ENCODE peak calls at places on chromosome 13, in seven cellular contexts. O is frontal cortex; L is thoracic aorta; Z is mucosa of gallbladder; W is activated naive CD4-positive, alpha-beta T cell treated with anti-CD3 and anti-CD28 coated beads for 36 hours; U is iris pigment epithelial cell; K is stimulated activated CD4-positive, alpha-beta T cell treated with anti-CD3 and anti-CD28 coated beads, Interleukin-2, amount 100 ng/mL, for 48 hours. F is an unnamed sample.

GRCh38 chr13:66492479-66492878 is 737.7 kb downstream of the PCDH9 start:
- DNase-seq in O (no peak), L (no peak), Z (no peak), W (no peak), U (no peak), K (no peak), F (peak)

GRCh38 chr13:39036212-39036611 is 1.7 kb downstream of the PROSER1 start:
- DNase-seq in O (no peak), L (no peak), Z (no peak), W (peak), U (peak), K (no peak), F (peak)

GRCh38 chr13:112325941-112326645 is 50.1 kb upstream of the SPACA7 start:
- DNase-seq in O (no peak), L (no peak), Z (no peak), W (no peak), U (no peak), K (no peak), F (no peak)

GRCh38 chr13:77584111-77584510 is 48.6 kb downstream of the SCEL start:
- DNase-seq in O (no peak), L (no peak), Z (no peak), W (no peak), U (peak), K (no peak), F (no peak)

GRCh38 chr13:97364031-97364430 is 69.9 kb upstream of the RAP2A start:
- DNase-seq in O (no peak), L (no peak), Z (no peak), W (no peak), U (no peak), K (no peak), F (no peak)

GRCh38 chr13:80862466-80862865 is 521.5 kb upstream of the SPRY2 start:
- DNase-seq in O (no peak), L (no peak), Z (no peak), W (no peak), U (no peak), K (no peak), F (no peak)

GRCh38 chr13:32905864-32906180 is 110.4 kb upstream of the KL start:
- DNase-seq in O (no peak), L (no peak), Z (peak), W (no peak), U (peak), K (no peak), F (no peak)

GRCh38 chr13:99179460-99179859 is 21.2 kb upstream of the UBAC2 start:
- DNase-seq in O (no peak), L (no peak), Z (no peak), W (no peak), U (no peak), K (no peak), F (no peak)

GRCh38 chr13:50030315-50030714 is 15.1 kb downstream of the KCNRG start:
- DNase-seq in O (no peak), L (no peak), Z (no peak), W (no peak), U (no peak), K (no peak), F (no peak)

GRCh38 chr13:87769445-87769844 is 98.3 kb downstream of the SLITRK5 start:
- DNase-seq in O (no peak), L (no peak), Z (no peak), W (no peak), U (no peak), K (no peak), F (no peak)

GRCh38 chr13:94020833-94021232 is 458.6 kb downstream of the DCT start:
- DNase-seq in O (no peak), L (no peak), Z (no peak), W (no peak), U (peak), K (no peak), F (no peak)

GRCh38 chr13:97142452-97142851 is 79.7 kb upstream of the MBNL2 start:
- DNase-seq in O (no peak), L (no peak), Z (peak), W (no peak), U (peak), K (no peak), F (no peak)

GRCh38 chr13:22592515-22592914 is 588.3 kb upstream of the SGCG start:
- DNase-seq in O (no peak), L (no peak), Z (no peak), W (no peak), U (peak), K (no peak), F (no peak)

GRCh38 chr13:33194820-33195692 is 90.5 kb downstream of the STARD13 start:
- DNase-seq in O (no peak), L (peak), Z (no peak), W (no peak), U (peak), K (no peak), F (peak)

GRCh38 chr13:101390461-101390860 is 25.8 kb downstream of the NALCN start:
- DNase-seq in O (no peak), L (no peak), Z (no peak), W (no peak), U (peak), K (no peak), F (no peak)

GRCh38 chr13:79810671-79811070 is 329.7 kb downstream of the NDFIP2 start:
- DNase-seq in O (no peak), L (no peak), Z (no peak), W (no peak), U (peak), K (no peak), F (peak)

GRCh38 chr13:95644611-95645052 is at the start of gene DZIP1:
- DNase-seq in O (peak), L (peak), Z (peak), W (peak), U (peak), K (peak), F (peak)

GRCh38 chr13:44574466-44574855 is 1.7 kb downstream of the TSC22D1 start:
- DNase-seq in O (no peak), L (no peak), Z (no peak), W (no peak), U (no peak), K (no peak), F (no peak)

F was measured in GM12865.